ENCODE peak calls at places on chromosome 16, in eight cellular contexts. Y is epithelial cell of esophagus, V is Calu3, Z is OCI-LY7, C is A549, G is heart left ventricle, N is WTC11, L is uterus. R is an unnamed sample.

GRCh38 chr16:11142951-11143740 is 112.9 kb downstream of the SOCS1 start:
- DNase-seq in Y (no peak), V (no peak), Z (no peak), C (no peak), G (no peak), N (no peak), L (no peak), R (no peak)

GRCh38 chr16:72108353-72109102 is 14.9 kb downstream of the DHX38 start:
- DNase-seq in Y (no peak), V (no peak), Z (no peak), C (no peak), G (no peak), N (no peak), L (no peak), R (no peak)

GRCh38 chr16:76157629-76158028 is 119.6 kb upstream of the CNTNAP4 start:
- DNase-seq in Y (no peak), V (no peak), Z (no peak), C (no peak), G (no peak), N (no peak), L (no peak), R (no peak)

GRCh38 chr16:54533856-54534490 is 247.4 kb upstream of the IRX3 start:
- DNase-seq in Y (no peak), V (no peak), Z (no peak), C (no peak), G (no peak), N (no peak), L (no peak), R (no peak)

GRCh38 chr16:27634781-27635180 is 84.8 kb downstream of the KATNIP start:
- DNase-seq in Y (no peak), V (no peak), Z (no peak), C (no peak), G (no peak), N (no peak), L (no peak), R (no peak)

GRCh38 chr16:85924675-85925074 is 25.7 kb downstream of the IRF8 start:
- DNase-seq in Y (peak), V (no peak), Z (no peak), C (no peak), G (no peak), N (no peak), L (no peak), R (no peak)

GRCh38 chr16:55035037-55035436 is 104.4 kb downstream of the IRX5 start:
- DNase-seq in Y (peak), V (peak), Z (peak), C (peak), G (no peak), N (peak), L (no peak), R (no peak)

GRCh38 chr16:47229053-47229640 is 85.4 kb upstream of the NETO2 start:
- DNase-seq in Y (no peak), V (no peak), Z (no peak), C (no peak), G (no peak), N (no peak), L (no peak), R (no peak)

GRCh38 chr16:28231763-28232162 is 20.0 kb upstream of the XPO6 start:
- DNase-seq in Y (no peak), V (no peak), Z (no peak), C (no peak), G (no peak), N (no peak), L (no peak), R (no peak)

GRCh38 chr16:49112754-49113153 is 168.9 kb downstream of the CBLN1 start:
- DNase-seq in Y (no peak), V (no peak), Z (no peak), C (no peak), G (peak), N (no peak), L (peak), R (no peak)

GRCh38 chr16:28321700-28322411 is 29.5 kb downstream of the SBK1 start:
- DNase-seq in Y (peak), V (peak), Z (peak), C (peak), G (no peak), N (peak), L (no peak), R (no peak)

GRCh38 chr16:71687853-71688252 is 36.6 kb downstream of the PHLPP2 start:
- DNase-seq in Y (no peak), V (no peak), Z (no peak), C (no peak), G (no peak), N (no peak), L (no peak), R (no peak)

GRCh38 chr16:66409156-66409555 is 17.9 kb upstream of the BEAN1 start:
- DNase-seq in Y (peak), V (no peak), Z (no peak), C (no peak), G (no peak), N (no peak), L (no peak), R (no peak)

GRCh38 chr16:10206215-10206614 is 24.0 kb upstream of the GRIN2A start:
- DNase-seq in Y (peak), V (peak), Z (no peak), C (no peak), G (no peak), N (no peak), L (no peak), R (no peak)

GRCh38 chr16:66525396-66526180 is 24.3 kb downstream of the TK2 start:
- DNase-seq in Y (no peak), V (no peak), Z (no peak), C (no peak), G (no peak), N (no peak), L (no peak), R (no peak)

DNA sequence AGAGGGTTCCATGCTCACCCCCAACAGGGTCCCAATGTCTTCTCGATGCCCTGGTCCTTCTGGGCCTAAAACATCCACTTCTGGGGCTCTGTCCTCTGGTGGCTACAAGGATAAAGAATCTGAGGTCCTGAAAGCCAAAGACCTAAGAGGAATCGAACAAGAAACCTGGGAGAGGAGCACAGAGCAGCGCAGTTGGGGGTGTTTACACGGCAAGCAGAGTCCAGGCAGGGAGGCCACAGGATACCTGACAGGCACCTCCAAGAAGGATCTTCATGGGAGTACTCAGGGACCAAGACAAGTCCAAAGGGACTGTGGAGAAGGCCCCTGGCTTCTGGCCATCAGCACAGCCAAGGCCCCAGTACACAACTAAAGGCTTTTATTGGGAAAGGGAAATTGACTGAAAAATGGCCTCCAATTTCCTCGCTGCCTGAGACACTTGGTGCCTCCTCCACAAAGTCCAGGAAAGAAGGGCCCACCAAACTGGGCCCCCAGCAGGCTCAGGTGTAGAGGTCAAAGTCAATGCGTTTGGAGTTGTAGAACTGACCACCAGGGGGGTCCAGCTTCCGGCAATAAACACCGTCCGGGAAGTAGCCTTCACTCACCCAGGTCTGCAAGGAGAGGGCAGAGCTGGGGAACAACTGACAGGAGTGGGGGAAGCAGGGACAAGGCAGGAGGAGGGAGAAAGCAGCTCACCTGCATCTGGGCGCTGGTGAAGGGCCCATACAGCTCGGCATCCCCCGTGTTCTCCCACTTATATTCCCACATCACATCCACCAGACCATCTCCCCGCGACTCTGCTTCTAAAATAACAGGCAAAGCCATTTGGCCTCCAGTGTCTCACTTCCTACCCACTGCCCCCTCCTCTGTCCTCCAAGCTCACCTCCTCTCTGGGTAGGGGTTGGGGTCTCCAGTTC is 2.4 kb downstream of the CD2BP2 start:
- DNase-seq in Y (no peak), V (no peak), Z (peak), C (no peak), G (peak), N (no peak), L (no peak), R (no peak)
- TF ChIP-seq CTCF in Y (no peak), V (no peak), Z (peak), C (no peak), G (no peak), N (no peak), L (no peak), R (no peak)

DNA sequence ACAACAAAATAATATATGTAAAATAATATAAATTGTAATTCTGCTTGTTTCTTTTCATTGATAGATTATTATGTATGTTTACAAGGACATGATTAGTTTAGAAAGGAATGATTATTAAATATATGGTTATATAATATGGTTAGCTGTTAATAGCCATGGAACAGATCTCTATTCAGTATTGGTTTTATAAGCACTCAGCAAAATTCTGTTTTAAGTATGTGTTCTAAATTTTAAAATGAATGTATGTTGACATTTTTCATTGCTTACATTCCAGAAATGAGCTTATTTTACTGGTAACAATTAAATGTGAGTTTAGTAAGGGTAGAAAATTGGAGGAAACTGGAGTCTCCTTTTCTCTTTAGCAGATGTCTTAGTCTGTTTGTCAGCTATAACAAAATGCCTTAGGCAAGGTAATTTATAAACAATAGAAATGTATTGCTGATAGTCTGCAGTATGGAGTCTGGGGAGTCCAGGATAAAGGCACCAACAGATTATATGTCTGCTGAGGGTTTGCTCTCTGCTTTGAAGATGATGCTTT is 45.4 kb downstream of the NFAT5 start:
- DNase-seq in Y (no peak), V (no peak), Z (no peak), C (no peak), G (no peak), N (no peak), L (no peak), R (no peak)
- TF ChIP-seq CTCF in Y (no peak), V (no peak), Z (no peak), C (no peak), G (no peak), N (no peak), L (no peak), R (no peak)

GRCh38 chr16:77190190-77190477 is 856 bp upstream of the MON1B start:
- DNase-seq in Y (no peak), V (no peak), Z (no peak), C (no peak), G (no peak), N (no peak), L (no peak), R (no peak)

GRCh38 chr16:77193377-77193776 is 2.4 kb downstream of the MON1B start:
- DNase-seq in Y (no peak), V (no peak), Z (no peak), C (no peak), G (no peak), N (no peak), L (no peak), R (no peak)

GRCh38 chr16:77194295-77195231 is 3.6 kb downstream of the MON1B start:
- DNase-seq in Y (no peak), V (no peak), Z (no peak), C (no peak), G (no peak), N (no peak), L (no peak), R (no peak)

GRCh38 chr16:77191259-77191969 is 424 bp downstream of the MON1B start:
- DNase-seq in Y (no peak), V (no peak), Z (peak), C (no peak), G (no peak), N (no peak), L (peak), R (no peak)

DNA sequence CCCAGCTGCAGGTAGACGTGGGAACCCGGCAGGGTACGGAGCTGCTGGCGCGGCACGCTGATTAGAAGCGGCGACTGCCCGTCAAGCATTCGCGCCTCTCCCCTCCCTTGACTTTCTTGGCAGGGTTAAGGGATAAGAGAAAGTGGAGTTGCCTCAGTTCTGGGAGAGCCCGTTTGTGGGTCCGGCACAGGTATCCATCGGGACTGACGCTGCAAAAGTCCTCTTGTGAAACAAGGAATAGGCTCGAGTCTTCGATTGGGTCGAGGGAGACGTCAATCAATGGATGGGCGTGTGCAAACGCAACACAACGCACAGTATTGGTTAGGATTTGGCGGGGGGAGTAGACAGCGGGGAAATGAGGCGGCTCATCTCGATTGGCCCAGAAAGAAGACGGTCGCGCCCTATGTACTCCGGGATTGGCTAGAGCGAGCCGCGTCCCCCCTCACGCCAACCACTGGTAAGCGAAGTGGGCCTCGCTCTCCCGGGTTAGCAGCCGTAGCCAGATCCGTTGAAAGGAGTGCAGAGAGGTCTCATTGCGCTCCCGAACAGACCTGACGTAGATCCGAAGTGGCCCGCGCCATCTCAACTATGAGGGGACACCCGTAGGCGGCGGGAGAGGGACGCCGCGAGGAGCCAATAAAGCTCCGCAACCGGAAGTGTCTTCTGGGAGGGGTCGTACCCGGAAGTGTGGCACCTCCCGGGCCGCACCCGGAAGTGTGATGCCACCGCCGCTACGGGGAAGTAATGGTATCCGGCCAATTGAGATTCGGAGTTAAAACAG is at the start of gene MON1B:
- DNase-seq in Y (peak), V (peak), Z (peak), C (peak), G (peak), N (peak), L (peak), R (peak)
- TF ChIP-seq CTCF in Y (no peak), V (no peak), Z (no peak), C (no peak), G (no peak), N (no peak), L (peak), R (no peak)

DNA sequence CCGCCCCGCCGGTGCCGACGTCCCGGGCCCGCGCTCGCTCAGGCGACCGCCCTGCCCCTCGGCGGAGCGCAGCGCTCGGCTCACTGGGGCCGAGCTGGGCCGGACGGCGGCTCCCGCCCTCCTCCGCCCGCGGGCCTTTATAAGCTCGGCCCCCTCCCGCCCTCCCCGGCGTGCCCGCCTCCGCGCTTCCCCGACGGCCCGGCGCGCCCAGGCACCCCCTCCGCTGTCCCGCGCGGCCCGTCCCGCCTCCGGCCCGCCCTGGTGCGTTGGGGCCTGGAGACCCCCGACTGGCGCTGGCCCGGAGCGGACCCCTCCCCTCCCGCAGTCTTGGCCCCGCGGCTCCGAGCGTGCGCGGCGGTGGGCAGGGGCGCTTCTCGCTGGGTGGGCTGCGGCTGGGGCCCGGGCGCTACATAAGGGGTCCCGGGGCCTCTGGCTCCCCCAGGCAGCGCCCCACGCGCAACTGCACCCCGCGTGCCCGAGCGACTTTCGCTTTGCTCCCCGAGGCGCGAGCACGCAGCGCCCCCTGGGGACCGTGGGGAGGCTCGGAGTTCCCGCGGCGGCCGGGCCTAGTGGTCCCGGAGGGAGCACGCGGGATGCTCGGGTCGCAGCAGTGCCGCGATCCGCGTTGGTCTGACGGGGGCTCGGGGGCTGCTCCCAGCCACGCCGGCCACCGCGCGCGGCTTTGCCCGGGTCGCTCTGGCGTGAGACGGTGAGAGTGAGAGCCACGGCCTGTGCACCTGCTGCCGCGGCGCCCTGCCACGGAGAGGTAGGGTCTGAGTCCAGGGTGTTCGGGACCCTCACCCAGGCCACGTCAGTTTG is at the start of gene PIEZO1:
- DNase-seq in Y (peak), V (peak), Z (peak), C (peak), G (peak), N (peak), L (peak), R (no peak)
- TF ChIP-seq CTCF in Y (peak), V (peak), Z (peak), C (peak), G (peak), N (no peak), L (peak), R (peak)

DNA sequence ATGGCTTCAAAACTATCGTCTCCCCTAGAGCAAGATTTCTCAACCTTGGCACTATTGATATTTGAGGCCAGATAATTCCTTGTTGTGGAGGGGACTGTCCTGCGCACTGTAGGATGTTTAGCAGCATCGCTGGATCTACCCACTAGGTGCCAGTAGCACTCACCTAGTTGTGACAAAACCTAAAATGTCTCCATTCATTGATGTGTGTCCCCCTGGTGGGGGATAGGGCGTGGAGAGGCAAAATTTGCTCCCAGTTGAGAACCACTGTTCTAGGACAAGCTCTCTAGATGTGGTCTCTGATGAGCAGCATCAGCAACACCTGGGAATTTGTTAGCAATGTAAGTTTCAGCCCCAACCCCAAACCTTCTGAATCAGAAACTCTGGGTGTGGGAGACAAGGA is 259.0 kb downstream of the XYLT1 start:
- DNase-seq in Y (no peak), V (peak), Z (peak), C (no peak), G (no peak), N (peak), L (no peak), R (no peak)
- TF ChIP-seq CTCF in Y (no peak), V (peak), Z (peak), C (no peak), G (peak), N (peak), L (peak), R (peak)

DNA sequence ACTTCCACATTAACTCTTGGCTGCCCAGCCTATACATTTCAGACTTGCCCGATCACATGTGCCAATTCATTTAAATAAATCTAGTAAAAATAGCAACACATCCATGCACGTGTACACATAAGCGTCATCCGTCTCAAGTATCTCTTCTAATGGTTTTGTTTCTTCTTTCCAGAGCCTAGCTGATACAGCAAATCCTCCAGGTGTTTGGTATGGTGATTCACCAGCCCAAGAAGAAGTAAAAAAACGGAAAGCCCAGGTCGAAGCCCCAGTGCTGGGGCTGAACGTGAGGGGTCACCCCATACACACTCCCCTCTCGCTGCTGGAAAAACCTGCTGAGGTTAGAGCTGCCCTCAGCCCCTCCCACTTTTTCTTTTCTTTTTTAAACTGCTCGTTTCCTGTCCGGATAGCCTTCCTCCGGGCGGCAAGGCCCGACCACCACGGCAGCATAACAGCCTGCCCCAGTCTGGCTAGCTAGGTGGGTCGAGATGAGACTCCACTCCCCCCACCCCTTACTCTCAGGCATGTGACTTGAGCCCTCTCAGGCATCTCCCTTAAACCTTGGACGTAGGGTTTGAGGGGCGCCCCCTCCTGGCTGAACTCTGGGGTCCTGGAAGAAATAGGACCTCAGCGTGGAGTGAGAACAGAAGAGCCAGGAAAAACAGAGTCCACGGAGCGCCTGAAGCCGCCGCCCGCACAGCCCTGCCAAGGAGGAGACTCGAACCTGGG is 13.9 kb upstream of the OR1F1 start:
- DNase-seq in Y (peak), V (peak), Z (peak), C (peak), G (peak), N (peak), L (no peak), R (no peak)
- TF ChIP-seq CTCF in Y (peak), V (peak), Z (peak), C (peak), G (no peak), N (peak), L (no peak), R (peak)

GRCh38 chr16:57648590-57649442 is 19.3 kb upstream of the ADGRG3 start:
- DNase-seq in Y (peak), V (peak), Z (peak), C (peak), G (peak), N (peak), L (peak), R (no peak)
- TF ChIP-seq CTCF in Y (peak), V (peak), Z (peak), C (peak), G (peak), N (peak), L (peak), R (no peak)

R was measured in AG09319.